ENCODE peak calls at places on chromosomes 11 and 22, in nine cellular contexts. U, B, K, M, S, V, F, D and Q are unnamed samples.
A peak's percentile ranks its signal among the peaks of the same experiment; 100 is the strongest.

GRCh38 chr11:118673361-118674093 is 5.9 kb downstream of the TREH start:
- DNase-seq in U (no peak), B (no peak), K (peak; percentile 73), M (no peak), S (no peak), V (no peak), F (no peak), D (no peak), Q (no peak)

GRCh38 chr11:101448881-101449442 is 134.8 kb downstream of the TRPC6 start:
- DNase-seq in U (no peak), B (no peak), K (no peak), M (no peak), S (no peak), V (no peak), F (no peak), D (no peak), Q (no peak)

GRCh38 chr11:101010899-101011298 is 118.7 kb downstream of the PGR start:
- DNase-seq in U (no peak), B (peak; percentile 31), K (no peak), M (peak; percentile 11), S (no peak), V (no peak), F (peak; percentile 14), D (peak; percentile 17), Q (no peak)

GRCh38 chr22:21615731-21616130 is 14.1 kb downstream of the YDJC start:
- DNase-seq in U (no peak), B (no peak), K (no peak), M (no peak), S (no peak), V (no peak), F (no peak), D (no peak), Q (no peak)

GRCh38 chr11:77201370-77201769 is 73.3 kb downstream of the MYO7A start:
- DNase-seq in U (no peak), B (no peak), K (no peak), M (no peak), S (no peak), V (no peak), F (no peak), D (no peak), Q (no peak)

GRCh38 chr22:36365020-36365411 is 22.8 kb downstream of the MYH9 start:
- DNase-seq in U (peak; percentile 53), B (no peak), K (peak; percentile 38), M (peak; percentile 79), S (peak; percentile 86), V (peak; percentile 77), F (peak; percentile 88), D (peak; percentile 92), Q (peak; percentile 95)

GRCh38 chr11:60942970-60943565 is 8.9 kb downstream of the SLC15A3 start:
- DNase-seq in U (peak; percentile 53), B (no peak), K (peak; percentile 97), M (no peak), S (no peak), V (no peak), F (peak; percentile 51), D (no peak), Q (peak; percentile 49)

GRCh38 chr11:83051760-83052671 is 19.7 kb downstream of the RAB30 start:
- DNase-seq in U (peak; percentile 63), B (no peak), K (peak; percentile 73), M (peak; percentile 57), S (no peak), V (peak; percentile 68), F (peak; percentile 94), D (peak; percentile 84), Q (peak; percentile 89)

GRCh38 chr11:36492724-36493304 is 17.3 kb downstream of the TRAF6 start:
- DNase-seq in U (no peak), B (no peak), K (peak; percentile 62), M (peak; percentile 39), S (peak; percentile 12), V (no peak), F (peak; percentile 80), D (peak; percentile 34), Q (peak; percentile 51)

GRCh38 chr22:36715647-36716046 is 12.1 kb upstream of the CACNG2 start:
- DNase-seq in U (no peak), B (no peak), K (no peak), M (no peak), S (no peak), V (no peak), F (no peak), D (no peak), Q (no peak)

GRCh38 chr22:29375436-29376076 is 12.8 kb downstream of the AP1B1 start:
- DNase-seq in U (no peak), B (no peak), K (no peak), M (no peak), S (no peak), V (no peak), F (no peak), D (no peak), Q (no peak)

GRCh38 chr11:16806791-16807190 is 68.3 kb downstream of the C11orf58 start:
- DNase-seq in U (no peak), B (no peak), K (no peak), M (no peak), S (no peak), V (no peak), F (peak; percentile 92), D (no peak), Q (no peak)

GRCh38 chr11:16001899-16002426 is 354.4 kb downstream of the SOX6 start:
- DNase-seq in U (peak; percentile 37), B (no peak), K (peak; percentile 99), M (no peak), S (no peak), V (peak; percentile 60), F (peak; percentile 73), D (peak; percentile 49), Q (peak; percentile 96)

GRCh38 chr11:128246364-128247234 is 340.8 kb downstream of the ETS1 start:
- DNase-seq in U (no peak), B (no peak), K (no peak), M (no peak), S (no peak), V (no peak), F (peak; percentile 53), D (no peak), Q (no peak)

GRCh38 chr11:12893787-12894672 is 115.1 kb upstream of the RASSF10 start:
- DNase-seq in U (peak; percentile 76), B (peak; percentile 84), K (peak; percentile 75), M (peak; percentile 59), S (no peak), V (peak; percentile 31), F (peak; percentile 79), D (peak; percentile 66), Q (peak; percentile 73)

GRCh38 chr11:126363706-126364245 is 8.3 kb downstream of the ST3GAL4 start:
- DNase-seq in U (no peak), B (no peak), K (no peak), M (no peak), S (no peak), V (no peak), F (no peak), D (no peak), Q (no peak)

GRCh38 chr22:30867746-30868662 is 100.6 kb downstream of the MORC2 start:
- DNase-seq in U (no peak), B (no peak), K (no peak), M (no peak), S (no peak), V (no peak), F (no peak), D (no peak), Q (no peak)

GRCh38 chr11:3091081-3091845 is 34.0 kb upstream of the CARS1 start:
- DNase-seq in U (no peak), B (no peak), K (no peak), M (no peak), S (no peak), V (no peak), F (no peak), D (no peak), Q (no peak)

GRCh38 chr11:127109796-127110195 is 109.2 kb upstream of the KIRREL3 start:
- DNase-seq in U (no peak), B (no peak), K (no peak), M (no peak), S (no peak), V (no peak), F (no peak), D (no peak), Q (no peak)

GRCh38 chr11:102268083-102268984 is 49.0 kb upstream of the BIRC3 start:
- DNase-seq in U (peak; percentile 97), B (peak; percentile 92), K (peak; percentile 95), M (peak; percentile 61), S (peak; percentile 50), V (no peak), F (peak; percentile 78), D (peak; percentile 36), Q (peak; percentile 85)

GRCh38 chr11:11979487-11980117 is 28.8 kb downstream of the DKK3 start:
- DNase-seq in U (no peak), B (no peak), K (peak; percentile 27), M (no peak), S (no peak), V (peak; percentile 56), F (peak; percentile 90), D (peak; percentile 73), Q (peak; percentile 71)

GRCh38 chr11:38402063-38402462 is 1804.0 kb upstream of the RAG2 start:
- DNase-seq in U (no peak), B (no peak), K (no peak), M (no peak), S (no peak), V (no peak), F (no peak), D (no peak), Q (no peak)

GRCh38 chr22:29704528-29705285 is 15.1 kb upstream of the CABP7 start:
- DNase-seq in U (peak; percentile 50), B (no peak), K (peak; percentile 87), M (no peak), S (no peak), V (no peak), F (peak; percentile 69), D (peak; percentile 38), Q (peak; percentile 21)

GRCh38 chr11:8110396-8110795 is 29.4 kb downstream of the TUB start:
- DNase-seq in U (no peak), B (no peak), K (peak; percentile 70), M (no peak), S (no peak), V (no peak), F (no peak), D (no peak), Q (no peak)

GRCh38 chr11:57874981-57875380 is 113.4 kb downstream of the CTNND1 start:
- DNase-seq in U (no peak), B (no peak), K (no peak), M (no peak), S (no peak), V (no peak), F (no peak), D (no peak), Q (no peak)

GRCh38 chr11:60310407-60310998 is 16.6 kb upstream of the MS4A6E start:
- DNase-seq in U (no peak), B (no peak), K (no peak), M (no peak), S (no peak), V (no peak), F (no peak), D (no peak), Q (no peak)

GRCh38 chr11:66317766-66318575 is 1.1 kb upstream of the CD248 start:
- DNase-seq in U (no peak), B (peak; percentile 46), K (peak; percentile 40), M (no peak), S (peak; percentile 63), V (no peak), F (peak; percentile 97), D (peak; percentile 75), Q (peak; percentile 72)

GRCh38 chr22:46349681-46350080 is 14.2 kb downstream of the TRMU start:
- DNase-seq in U (no peak), B (no peak), K (no peak), M (no peak), S (no peak), V (no peak), F (no peak), D (no peak), Q (peak; percentile 7)

GRCh38 chr11:102869354-102869753 is 5.4 kb downstream of the MMP12 start:
- DNase-seq in U (no peak), B (no peak), K (peak; percentile 70), M (no peak), S (no peak), V (no peak), F (no peak), D (no peak), Q (no peak)

GRCh38 chr22:19718255-19719054 is 4.2 kb downstream of the SEPTIN5 start:
- DNase-seq in U (no peak), B (no peak), K (peak; percentile 87), M (no peak), S (no peak), V (no peak), F (no peak), D (no peak), Q (no peak)

GRCh38 chr22:27815826-27816530 is 14.4 kb upstream of the MN1 start:
- DNase-seq in U (no peak), B (no peak), K (no peak), M (no peak), S (no peak), V (no peak), F (no peak), D (no peak), Q (no peak)